ENCODE peak calls at places on chromosomes 3 and 15, in six cellular contexts. One of them, this sample, is unnamed.

GRCh38 chr3:13203398-13204176 is 130.4 kb upstream of the IQSEC1 start:
- DNase-seq in A549: no peak
- DNase-seq in AG04450: no peak
- DNase-seq in brain microvascular endothelial cell: no peak
- DNase-seq in AG10803: no peak
- DNase-seq in mucosa of descending colon: no peak
- DNase-seq in this sample: no peak

GRCh38 chr3:69460034-69460433 is 74.1 kb upstream of the FRMD4B start:
- DNase-seq in A549: no peak
- DNase-seq in AG04450: no peak
- DNase-seq in brain microvascular endothelial cell: no peak
- DNase-seq in AG10803: no peak
- DNase-seq in mucosa of descending colon: no peak
- DNase-seq in this sample: no peak

GRCh38 chr15:80559320-80559693 is 135.8 kb upstream of the ABHD17C start:
- DNase-seq in A549: no peak
- DNase-seq in AG04450: no peak
- DNase-seq in brain microvascular endothelial cell: no peak
- DNase-seq in AG10803: no peak
- DNase-seq in mucosa of descending colon: no peak
- DNase-seq in this sample: no peak

GRCh38 chr3:78848392-78849288 is 919.2 kb downstream of the ROBO1 start:
- DNase-seq in A549: no peak
- DNase-seq in AG04450: no peak
- DNase-seq in brain microvascular endothelial cell: no peak
- DNase-seq in AG10803: no peak
- DNase-seq in mucosa of descending colon: no peak
- DNase-seq in this sample: no peak

GRCh38 chr3:56911363-56911762 is 109.6 kb upstream of the ARHGEF3 start:
- DNase-seq in A549: no peak
- DNase-seq in AG04450: no peak
- DNase-seq in brain microvascular endothelial cell: no peak
- DNase-seq in AG10803: no peak
- DNase-seq in mucosa of descending colon: no peak
- DNase-seq in this sample: no peak

GRCh38 chr3:167880183-167880582 is 144.7 kb downstream of the SERPINI1 start:
- DNase-seq in A549: no peak
- DNase-seq in AG04450: no peak
- DNase-seq in brain microvascular endothelial cell: no peak
- DNase-seq in AG10803: no peak
- DNase-seq in mucosa of descending colon: no peak
- DNase-seq in this sample: no peak

GRCh38 chr3:58102976-58103447 is 94.8 kb downstream of the FLNB start:
- DNase-seq in A549: no peak
- DNase-seq in AG04450: no peak
- DNase-seq in brain microvascular endothelial cell: no peak
- DNase-seq in AG10803: no peak
- DNase-seq in mucosa of descending colon: no peak
- DNase-seq in this sample: peak

GRCh38 chr3:150748648-150749047 is 14.3 kb downstream of the SIAH2 start:
- DNase-seq in A549: no peak
- DNase-seq in AG04450: no peak
- DNase-seq in brain microvascular endothelial cell: no peak
- DNase-seq in AG10803: no peak
- DNase-seq in mucosa of descending colon: no peak
- DNase-seq in this sample: no peak

GRCh38 chr15:75647370-75648155 is at the start of gene SNX33:
- DNase-seq in A549: peak
- DNase-seq in AG04450: no peak
- DNase-seq in brain microvascular endothelial cell: peak
- DNase-seq in AG10803: peak
- DNase-seq in mucosa of descending colon: peak
- DNase-seq in this sample: peak

GRCh38 chr3:105823149-105823866 is 45.5 kb downstream of the CBLB start:
- DNase-seq in A549: peak
- DNase-seq in AG04450: peak
- DNase-seq in brain microvascular endothelial cell: peak
- DNase-seq in AG10803: peak
- DNase-seq in mucosa of descending colon: no peak
- DNase-seq in this sample: peak

GRCh38 chr3:76369170-76369569 is 583.8 kb upstream of the ZNF717 start:
- DNase-seq in A549: no peak
- DNase-seq in AG04450: no peak
- DNase-seq in brain microvascular endothelial cell: peak
- DNase-seq in AG10803: peak
- DNase-seq in mucosa of descending colon: no peak
- DNase-seq in this sample: no peak

GRCh38 chr3:197417451-197417850 is 119.0 kb upstream of the DLG1 start:
- DNase-seq in A549: no peak
- DNase-seq in AG04450: no peak
- DNase-seq in brain microvascular endothelial cell: no peak
- DNase-seq in AG10803: peak
- DNase-seq in mucosa of descending colon: no peak
- DNase-seq in this sample: peak

GRCh38 chr3:196184881-196185280 is 26.3 kb downstream of the ZDHHC19 start:
- DNase-seq in A549: no peak
- DNase-seq in AG04450: no peak
- DNase-seq in brain microvascular endothelial cell: no peak
- DNase-seq in AG10803: no peak
- DNase-seq in mucosa of descending colon: no peak
- DNase-seq in this sample: no peak

GRCh38 chr15:79179108-79179561 is 88.6 kb upstream of the RASGRF1 start:
- DNase-seq in A549: peak
- DNase-seq in AG04450: no peak
- DNase-seq in brain microvascular endothelial cell: peak
- DNase-seq in AG10803: no peak
- DNase-seq in mucosa of descending colon: no peak
- DNase-seq in this sample: no peak

GRCh38 chr15:85401108-85401765 is 20.8 kb downstream of the AKAP13 start:
- DNase-seq in A549: no peak
- DNase-seq in AG04450: no peak
- DNase-seq in brain microvascular endothelial cell: no peak
- DNase-seq in AG10803: no peak
- DNase-seq in mucosa of descending colon: no peak
- DNase-seq in this sample: no peak

GRCh38 chr3:120470870-120471269 is 20.1 kb upstream of the FSTL1 start:
- DNase-seq in A549: no peak
- DNase-seq in AG04450: no peak
- DNase-seq in brain microvascular endothelial cell: no peak
- DNase-seq in AG10803: peak
- DNase-seq in mucosa of descending colon: no peak
- DNase-seq in this sample: peak

GRCh38 chr3:61173685-61174084 is 77.6 kb downstream of the FHIT start:
- DNase-seq in A549: no peak
- DNase-seq in AG04450: no peak
- DNase-seq in brain microvascular endothelial cell: peak
- DNase-seq in AG10803: no peak
- DNase-seq in mucosa of descending colon: no peak
- DNase-seq in this sample: no peak

GRCh38 chr15:57165992-57166391 is 210.3 kb upstream of the CGNL1 start:
- DNase-seq in A549: no peak
- DNase-seq in AG04450: no peak
- DNase-seq in brain microvascular endothelial cell: peak
- DNase-seq in AG10803: no peak
- DNase-seq in mucosa of descending colon: no peak
- DNase-seq in this sample: peak

GRCh38 chr3:190384241-190384863 is 3.6 kb upstream of the CLDN16 start:
- DNase-seq in A549: peak
- DNase-seq in AG04450: no peak
- DNase-seq in brain microvascular endothelial cell: peak
- DNase-seq in AG10803: peak
- DNase-seq in mucosa of descending colon: no peak
- DNase-seq in this sample: peak

GRCh38 chr3:72347819-72348319 is 500.4 kb downstream of the SHQ1 start:
- DNase-seq in A549: no peak
- DNase-seq in AG04450: peak
- DNase-seq in brain microvascular endothelial cell: peak
- DNase-seq in AG10803: peak
- DNase-seq in mucosa of descending colon: peak
- DNase-seq in this sample: peak

GRCh38 chr15:91855684-91856553 is 2.4 kb downstream of the SLCO3A1 start:
- DNase-seq in A549: peak
- DNase-seq in AG04450: no peak
- DNase-seq in brain microvascular endothelial cell: no peak
- DNase-seq in AG10803: no peak
- DNase-seq in mucosa of descending colon: peak
- DNase-seq in this sample: no peak

GRCh38 chr15:83549563-83549962 is 102.4 kb downstream of the SH3GL3 start:
- DNase-seq in A549: no peak
- DNase-seq in AG04450: no peak
- DNase-seq in brain microvascular endothelial cell: no peak
- DNase-seq in AG10803: no peak
- DNase-seq in mucosa of descending colon: no peak
- DNase-seq in this sample: no peak

GRCh38 chr3:81041331-81041730 is 720.1 kb downstream of the GBE1 start:
- DNase-seq in A549: no peak
- DNase-seq in AG04450: no peak
- DNase-seq in brain microvascular endothelial cell: no peak
- DNase-seq in AG10803: no peak
- DNase-seq in mucosa of descending colon: no peak
- DNase-seq in this sample: no peak

GRCh38 chr15:72536506-72536905 is 62.4 kb downstream of the ARIH1 start:
- DNase-seq in A549: no peak
- DNase-seq in AG04450: no peak
- DNase-seq in brain microvascular endothelial cell: no peak
- DNase-seq in AG10803: no peak
- DNase-seq in mucosa of descending colon: no peak
- DNase-seq in this sample: no peak

GRCh38 chr3:15276028-15276717 is 56.2 kb downstream of the SH3BP5 start:
- DNase-seq in A549: no peak
- DNase-seq in AG04450: no peak
- DNase-seq in brain microvascular endothelial cell: no peak
- DNase-seq in AG10803: peak
- DNase-seq in mucosa of descending colon: no peak
- DNase-seq in this sample: no peak

GRCh38 chr3:4821331-4821730 is 157.9 kb upstream of the BHLHE40 start:
- DNase-seq in A549: no peak
- DNase-seq in AG04450: no peak
- DNase-seq in brain microvascular endothelial cell: no peak
- DNase-seq in AG10803: no peak
- DNase-seq in mucosa of descending colon: no peak
- DNase-seq in this sample: no peak

GRCh38 chr15:52789008-52789600 is 1.0 kb downstream of the ONECUT1 start:
- DNase-seq in A549: no peak
- DNase-seq in AG04450: no peak
- DNase-seq in brain microvascular endothelial cell: no peak
- DNase-seq in AG10803: no peak
- DNase-seq in mucosa of descending colon: no peak
- DNase-seq in this sample: no peak

DNA sequence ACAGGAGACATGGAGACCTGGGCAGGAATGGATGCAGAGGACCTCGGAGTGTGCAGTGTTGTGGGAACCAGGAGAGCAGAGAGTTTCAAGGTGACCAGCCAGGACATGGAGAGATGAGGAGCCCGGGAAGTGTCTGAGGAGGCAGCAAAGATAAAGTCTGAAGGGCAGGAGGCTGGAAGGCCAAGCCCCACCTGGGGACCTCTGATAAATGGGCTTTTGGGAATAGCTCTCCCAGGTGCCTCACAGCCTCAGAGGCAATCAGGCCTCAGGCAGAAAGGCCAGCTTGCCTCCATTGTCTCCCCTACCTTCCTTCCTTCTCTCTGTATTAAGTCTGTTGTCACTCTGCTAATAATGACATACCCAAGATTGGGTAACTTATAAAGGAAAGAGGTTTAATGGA is 97.5 kb upstream of the TPM1 start:
- DNase-seq in A549: no peak
- DNase-seq in AG04450: no peak
- DNase-seq in brain microvascular endothelial cell: no peak
- DNase-seq in AG10803: no peak
- DNase-seq in mucosa of descending colon: no peak
- DNase-seq in this sample: no peak
- H3K4me3 ChIP-seq in A549: no peak
- H3K4me3 ChIP-seq in AG04450: no peak
- H3K4me3 ChIP-seq in brain microvascular endothelial cell: no peak
- H3K4me3 ChIP-seq in AG10803: no peak
- H3K4me3 ChIP-seq in mucosa of descending colon: no peak
- H3K4me3 ChIP-seq in this sample: no peak

DNA sequence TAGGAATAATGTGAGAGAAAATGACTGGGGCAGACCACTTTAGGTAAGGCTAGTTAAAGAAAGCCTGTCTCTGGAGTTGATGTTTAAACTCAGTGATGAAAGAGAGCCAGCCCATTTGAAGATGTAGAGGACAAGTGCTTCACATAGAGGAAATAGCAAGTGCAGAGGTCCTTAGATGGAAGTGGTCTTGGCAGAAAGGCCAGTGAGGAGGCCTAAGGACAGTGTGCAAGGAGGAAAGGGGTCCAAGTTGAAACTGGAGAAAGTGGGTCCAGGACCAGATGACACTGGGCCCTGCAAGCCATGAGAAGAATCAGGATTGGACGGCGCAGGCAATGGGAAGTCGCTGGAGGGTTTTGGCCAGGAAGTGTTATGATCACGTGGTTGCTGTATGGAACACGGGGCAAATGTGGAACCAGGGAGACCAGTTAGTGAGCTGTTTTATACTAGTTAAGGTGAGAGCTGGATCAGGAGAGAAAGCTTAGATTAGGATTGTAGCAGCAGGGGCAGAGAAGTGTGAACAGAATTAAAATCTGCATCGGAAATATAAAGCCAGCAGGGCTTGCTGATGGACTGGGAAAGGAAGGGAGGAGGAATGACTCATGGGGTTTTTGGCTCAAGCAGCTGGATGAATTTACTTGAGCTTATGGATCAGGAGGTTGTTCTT is 48.0 kb upstream of the SCAANT1 start:
- DNase-seq in A549: peak
- DNase-seq in AG04450: no peak
- DNase-seq in brain microvascular endothelial cell: peak
- DNase-seq in AG10803: peak
- DNase-seq in mucosa of descending colon: peak
- DNase-seq in this sample: peak
- H3K4me3 ChIP-seq in A549: peak
- H3K4me3 ChIP-seq in AG04450: peak
- H3K4me3 ChIP-seq in brain microvascular endothelial cell: peak
- H3K4me3 ChIP-seq in AG10803: peak
- H3K4me3 ChIP-seq in mucosa of descending colon: no peak
- H3K4me3 ChIP-seq in this sample: peak

GRCh38 chr3:115187149-115187757 is 40.2 kb upstream of the ZBTB20 start:
- DNase-seq in A549: no peak
- DNase-seq in AG04450: no peak
- DNase-seq in brain microvascular endothelial cell: no peak
- DNase-seq in AG10803: no peak
- DNase-seq in mucosa of descending colon: no peak
- DNase-seq in this sample: no peak
- H3K4me3 ChIP-seq in A549: no peak
- H3K4me3 ChIP-seq in AG04450: no peak
- H3K4me3 ChIP-seq in brain microvascular endothelial cell: no peak
- H3K4me3 ChIP-seq in AG10803: no peak
- H3K4me3 ChIP-seq in mucosa of descending colon: no peak
- H3K4me3 ChIP-seq in this sample: no peak

DNA sequence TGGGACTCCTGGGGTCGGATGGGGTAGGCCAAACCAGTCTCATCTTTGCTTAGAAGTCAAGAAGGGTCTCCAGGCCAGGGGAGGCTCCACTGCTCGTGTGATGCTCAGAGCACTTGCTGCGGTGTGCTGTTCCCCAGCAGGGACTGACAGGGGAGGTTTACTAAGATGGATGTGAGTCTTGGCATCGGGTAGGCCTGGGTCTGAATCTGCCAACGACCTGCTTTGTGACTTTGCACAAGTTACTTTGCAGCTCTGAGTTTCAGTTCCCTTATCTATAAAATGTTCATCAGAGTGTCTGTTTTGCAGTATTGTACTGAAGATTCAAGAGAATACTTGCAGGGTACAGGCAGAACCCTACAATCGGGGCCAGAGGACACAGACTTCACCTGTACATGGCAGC is 17.3 kb upstream of the CDCP1 start:
- DNase-seq in A549: no peak
- DNase-seq in AG04450: no peak
- DNase-seq in brain microvascular endothelial cell: no peak
- DNase-seq in AG10803: no peak
- DNase-seq in mucosa of descending colon: no peak
- DNase-seq in this sample: no peak
- H3K4me3 ChIP-seq in A549: no peak
- H3K4me3 ChIP-seq in AG04450: no peak
- H3K4me3 ChIP-seq in brain microvascular endothelial cell: no peak
- H3K4me3 ChIP-seq in AG10803: no peak
- H3K4me3 ChIP-seq in mucosa of descending colon: no peak
- H3K4me3 ChIP-seq in this sample: no peak